ENCODE peak calls at places on chromosomes 11 and 22, in four cellular contexts. E is neuronal stem cell, G is IMR-90, L is PC-9. V is an unnamed sample.

GRCh38 chr11:120290945-120291344 is 34.2 kb upstream of the TLCD5 start:
- DNase-seq in E (no peak), G (no peak), L (no peak), V (no peak)

GRCh38 chr11:45857834-45858492 is 10.7 kb downstream of the CRY2 start:
- DNase-seq in E (no peak), G (peak; percentile 84), L (peak; percentile 78), V (no peak)

GRCh38 chr11:120510406-120511115 is 987 bp upstream of the GRIK4 start:
- DNase-seq in E (no peak), G (no peak), L (no peak), V (no peak)

GRCh38 chr22:24523873-24524272 is 28.7 kb downstream of the UPB1 start:
- DNase-seq in E (no peak), G (peak; percentile 59), L (no peak), V (no peak)

GRCh38 chr11:68271023-68271780 is 571 bp downstream of the C11orf24 start:
- DNase-seq in E (peak; percentile 53), G (peak; percentile 83), L (peak; percentile 73), V (no peak)

GRCh38 chr11:113267536-113267935 is 46.8 kb upstream of the TTC12 start:
- DNase-seq in E (no peak), G (no peak), L (no peak), V (no peak)

GRCh38 chr11:62402994-62403393 is 15.8 kb upstream of the SCGB1A1 start:
- DNase-seq in E (no peak), G (no peak), L (no peak), V (no peak)

GRCh38 chr11:70650075-70650909 is 252.0 kb downstream of the CTTN start:
- DNase-seq in E (peak; percentile 88), G (peak; percentile 69), L (peak; percentile 69), V (peak; percentile 14)

GRCh38 chr11:73252577-73253191 is 19.5 kb upstream of the P2RY6 start:
- DNase-seq in E (no peak), G (no peak), L (no peak), V (no peak)

GRCh38 chr22:47122441-47123000 is 360.1 kb downstream of the TBC1D22A start:
- DNase-seq in E (no peak), G (no peak), L (no peak), V (no peak)

GRCh38 chr22:31872209-31872608 is 72.1 kb upstream of the YWHAH start:
- DNase-seq in E (no peak), G (no peak), L (no peak), V (no peak)

GRCh38 chr11:58075781-58076180 is 45.0 kb downstream of the OR6Q1 start:
- DNase-seq in E (no peak), G (peak; percentile 79), L (no peak), V (peak; percentile 82)

GRCh38 chr11:91100432-91100831 is 877.6 kb upstream of the CHORDC1 start:
- DNase-seq in E (no peak), G (peak; percentile 55), L (peak; percentile 8), V (no peak)

GRCh38 chr11:114171257-114172054 is 111.9 kb downstream of the ZBTB16 start:
- DNase-seq in E (no peak), G (no peak), L (no peak), V (no peak)

GRCh38 chr11:121253951-121254350 is 38.6 kb upstream of the SC5D start:
- DNase-seq in E (no peak), G (no peak), L (peak; percentile 75), V (peak; percentile 86)

GRCh38 chr22:44395116-44396005 is 82.6 kb upstream of the SHISAL1 start:
- DNase-seq in E (no peak), G (no peak), L (peak; percentile 28), V (no peak)

GRCh38 chr11:129995163-129995562 is 7.5 kb downstream of the PRDM10 start:
- DNase-seq in E (no peak), G (no peak), L (no peak), V (no peak)

GRCh38 chr11:86524603-86525352 is 147.6 kb downstream of the ME3 start:
- DNase-seq in E (no peak), G (peak; percentile 73), L (peak; percentile 83), V (no peak)

GRCh38 chr11:121479839-121480238 is 27.1 kb upstream of the SORL1-AS1 start:
- DNase-seq in E (no peak), G (no peak), L (no peak), V (no peak)

GRCh38 chr22:48380016-48380665 is 1447.5 kb downstream of the BRD1 start:
- DNase-seq in E (no peak), G (no peak), L (no peak), V (no peak)

GRCh38 chr11:79274636-79275315 is 166.1 kb downstream of the TENM4 start:
- DNase-seq in E (no peak), G (peak; percentile 77), L (no peak), V (no peak)

GRCh38 chr11:5310423-5310822 is 8.7 kb upstream of the OR51B4 start:
- DNase-seq in E (no peak), G (no peak), L (no peak), V (no peak)

GRCh38 chr22:37994049-37994448 is 9.7 kb upstream of the SOX10 start:
- DNase-seq in E (no peak), G (no peak), L (no peak), V (no peak)

GRCh38 chr11:9759519-9760179 is 95.8 kb downstream of the SWAP70 start:
- DNase-seq in E (no peak), G (peak; percentile 100), L (peak; percentile 94), V (peak; percentile 100)

GRCh38 chr11:19100885-19101284 is 16.1 kb upstream of the ZDHHC13 start:
- DNase-seq in E (no peak), G (no peak), L (no peak), V (no peak)

GRCh38 chr11:31763296-31763695 is 47.8 kb downstream of the PAX6 start:
- DNase-seq in E (peak; percentile 84), G (no peak), L (no peak), V (no peak)

GRCh38 chr11:8038393-8038792 is 42.6 kb upstream of the TUB start:
- DNase-seq in E (peak; percentile 53), G (no peak), L (no peak), V (no peak)

GRCh38 chr22:26666035-26666338 is 8.6 kb downstream of the MIAT start:
- DNase-seq in E (no peak), G (peak; percentile 75), L (no peak), V (no peak)

GRCh38 chr22:17575681-17576080 is 12.4 kb downstream of the SLC25A18 start:
- DNase-seq in E (no peak), G (no peak), L (no peak), V (no peak)
- H3K27ac ChIP-seq in E (no peak overlapping the region), G (no peak overlapping the region), L (peak overlapping the region; percentile 76), V (peak overlapping the region; percentile 79)

GRCh38 chr11:83639995-83640758 is 354.0 kb upstream of the CCDC90B start:
- DNase-seq in E (no peak), G (no peak), L (no peak), V (no peak)
- H3K27ac ChIP-seq in E (no peak overlapping the region), G (no peak overlapping the region), L (no peak overlapping the region), V (no peak overlapping the region)

DNA sequence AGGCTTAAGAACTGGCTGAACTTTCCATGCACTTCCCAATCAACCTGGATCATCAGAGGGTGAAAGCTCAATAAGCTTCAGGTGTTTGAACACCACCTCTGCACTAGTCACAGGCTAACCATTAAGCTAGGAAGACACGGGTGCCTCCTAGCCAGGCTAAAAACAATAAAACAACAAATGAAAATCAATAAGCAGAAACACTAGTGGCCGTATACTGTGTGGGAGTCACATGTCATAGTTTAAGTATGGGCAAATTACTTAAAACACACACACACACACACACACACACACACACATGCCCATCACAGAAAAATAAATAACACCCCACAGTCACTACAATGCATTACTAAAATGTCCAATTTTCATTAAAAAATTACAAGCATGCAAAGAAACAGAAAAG is 85.2 kb downstream of the APOL5 start:
- DNase-seq in E (no peak), G (no peak), L (no peak), V (no peak)
- H3K27ac ChIP-seq in E (no peak overlapping the region), G (peak overlapping the region; percentile 3), L (no peak overlapping the region), V (no peak overlapping the region)

GRCh38 chr11:125111341-125112234 is at the start of gene TMEM218:
- DNase-seq in E (peak; percentile 99), G (peak; percentile 99), L (peak; percentile 98), V (peak; percentile 93)
- H3K27ac ChIP-seq in E (peak within 1 kb of the TSS; percentile 70), G (peak within 1 kb of the TSS; percentile 62), L (peak within 1 kb of the TSS; percentile 41), V (peak within 1 kb of the TSS; percentile 65)